ENCODE peak calls at places on chromosomes 11 and 22, in four cellular contexts. U is upper lobe of right lung; A is CD8-positive, alpha-beta T cell; L is gastrocnemius medialis. F is an unnamed sample.

GRCh38 chr11:61586792-61587430 is 6.0 kb upstream of the SYT7 start:
- DNase-seq in U (no peak), A (no peak), L (no peak), F (no peak)

GRCh38 chr11:56817661-56818060 is 69.2 kb upstream of the OR9G4 start:
- DNase-seq in U (no peak), A (no peak), L (no peak), F (no peak)

GRCh38 chr11:124892131-124892530 is 5.5 kb downstream of the ROBO4 start:
- DNase-seq in U (no peak), A (no peak), L (no peak), F (no peak)

GRCh38 chr22:42842658-42843370 is 14.3 kb downstream of the ARFGAP3 start:
- DNase-seq in U (no peak), A (no peak), L (no peak), F (no peak)

GRCh38 chr11:66784575-66784974 is 55.6 kb upstream of the SPTBN2 start:
- DNase-seq in U (no peak), A (no peak), L (no peak), F (peak; percentile 71)

GRCh38 chr11:279040-279965 is 1.1 kb downstream of the NLRP6 start:
- DNase-seq in U (peak; percentile 69), A (no peak), L (no peak), F (no peak)

GRCh38 chr22:29032014-29032475 is 29.6 kb downstream of the C22orf31 start:
- DNase-seq in U (no peak), A (no peak), L (no peak), F (no peak)

GRCh38 chr22:30079952-30080533 is at the start of gene HORMAD2:
- DNase-seq in U (peak; percentile 81), A (no peak), L (no peak), F (no peak)

GRCh38 chr11:61694971-61695706 is 14.9 kb downstream of the DAGLA start:
- DNase-seq in U (peak; percentile 79), A (no peak), L (peak; percentile 90), F (no peak)

GRCh38 chr11:111631666-111632039 is 29.4 kb downstream of the SIK2 start:
- DNase-seq in U (no peak), A (no peak), L (no peak), F (peak; percentile 71)

GRCh38 chr11:119318240-119319135 is 1.6 kb upstream of the MCAM start:
- DNase-seq in U (no peak), A (no peak), L (no peak), F (peak; percentile 65)

GRCh38 chr22:38758276-38758945 is 2.6 kb upstream of the SUN2 start:
- DNase-seq in U (no peak), A (peak; percentile 50), L (no peak), F (no peak)

GRCh38 chr22:17788528-17789378 is 14.5 kb upstream of the BID start:
- DNase-seq in U (no peak), A (no peak), L (no peak), F (no peak)

GRCh38 chr11:13207665-13208594 is 69.7 kb upstream of the BMAL1 start:
- DNase-seq in U (peak; percentile 70), A (no peak), L (no peak), F (no peak)
- H3K4me3 ChIP-seq in U (peak overlapping the region; percentile 44), A (peak overlapping the region; percentile 37), L (peak overlapping the region; percentile 39), F (no peak overlapping the region)

GRCh38 chr11:126105022-126105747 is 42.5 kb upstream of the CDON start:
- DNase-seq in U (no peak), A (no peak), L (no peak), F (peak; percentile 88)
- H3K27ac ChIP-seq in U (no peak overlapping the region), A (no peak overlapping the region), L (no peak overlapping the region), F (peak overlapping the region; percentile 93)

GRCh38 chr11:8809605-8810272 is 101.2 kb upstream of the AKIP1 start:
- DNase-seq in U (no peak), A (no peak), L (no peak), F (no peak)

GRCh38 chr11:8808226-8808585 is 102.8 kb upstream of the AKIP1 start:
- DNase-seq in U (no peak), A (no peak), L (no peak), F (no peak)

GRCh38 chr11:8806974-8807373 is 104.0 kb upstream of the AKIP1 start:
- DNase-seq in U (no peak), A (no peak), L (no peak), F (no peak)

GRCh38 chr11:8809185-8809584 is 101.8 kb upstream of the AKIP1 start:
- DNase-seq in U (no peak), A (no peak), L (no peak), F (no peak)

DNA sequence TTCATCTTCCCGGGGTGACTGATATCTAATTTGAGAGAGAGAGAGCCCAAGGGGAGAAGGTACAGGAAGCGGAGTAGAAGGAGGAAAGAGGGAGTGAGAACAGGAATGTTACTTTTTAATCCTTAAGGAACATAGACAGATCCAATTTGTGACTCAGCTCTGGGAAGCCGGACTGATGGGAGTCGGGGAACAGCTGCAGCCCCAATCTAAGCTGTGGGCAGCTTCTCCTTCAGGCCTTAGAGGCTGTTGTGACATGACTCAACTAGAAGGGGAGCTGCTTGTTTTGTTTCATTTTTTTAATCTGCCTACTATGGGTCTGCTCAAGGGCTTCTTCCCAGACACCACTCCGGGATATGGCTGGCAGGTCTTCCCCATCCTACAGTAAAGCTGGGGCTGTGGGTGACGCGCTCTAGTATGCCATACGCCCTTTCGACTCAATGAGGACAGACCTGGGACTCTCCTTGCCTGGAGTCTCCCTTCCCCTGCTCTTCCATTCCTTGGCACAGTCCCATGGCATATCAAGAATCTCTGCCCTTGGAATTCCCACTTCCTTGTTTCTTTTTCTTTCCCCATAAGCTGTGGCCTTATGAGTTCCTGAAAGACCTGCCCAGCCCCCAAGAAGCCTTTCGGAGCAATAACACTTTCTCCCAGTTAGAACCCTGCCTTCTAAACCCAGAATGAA is 103.3 kb upstream of the AKIP1 start:
- DNase-seq in U (no peak), A (no peak), L (peak; percentile 53), F (no peak)
- H3K4me3 ChIP-seq in U (peak overlapping the region; percentile 61), A (no peak overlapping the region), L (peak overlapping the region; percentile 67), F (no peak overlapping the region)

DNA sequence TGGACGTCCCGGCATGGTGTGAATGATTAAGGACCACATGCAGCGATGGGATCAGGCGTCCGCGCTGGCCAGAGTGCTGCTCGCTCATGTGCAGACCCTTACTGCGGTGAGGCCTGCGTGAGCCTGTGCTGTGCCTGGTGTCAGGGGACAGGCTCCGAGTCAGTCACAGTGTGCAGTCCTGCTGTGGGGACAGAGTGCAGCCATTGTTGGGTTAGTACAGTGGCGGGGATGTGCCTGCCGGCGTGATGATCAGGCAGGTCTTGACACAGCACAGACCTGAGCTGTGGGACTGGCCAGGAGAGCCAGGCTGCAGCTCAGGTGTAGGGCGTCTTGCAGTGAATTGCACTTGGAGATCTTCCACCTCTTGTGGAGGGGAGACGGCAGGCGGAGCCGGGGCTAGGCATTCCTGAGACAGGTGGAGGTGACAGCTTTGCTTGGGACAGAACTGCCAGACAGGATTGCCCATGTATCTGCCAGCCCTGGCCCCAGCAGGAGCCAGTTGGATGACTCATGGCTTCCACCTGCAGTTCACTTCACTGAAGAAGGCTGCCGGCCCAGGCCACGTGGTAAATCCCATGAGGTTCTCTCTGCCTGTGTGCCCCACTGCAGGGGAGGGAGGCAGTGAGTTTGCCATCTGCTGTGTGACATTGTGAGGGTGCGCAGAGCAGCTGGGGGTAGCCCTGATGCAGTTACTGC is 17.3 kb downstream of the TRMU start:
- DNase-seq in U (peak; percentile 81), A (no peak), L (peak; percentile 88), F (peak; percentile 82)
- H3K27ac ChIP-seq in U (no peak overlapping the region), A (no peak overlapping the region), L (peak overlapping the region; percentile 58), F (no peak overlapping the region)

DNA sequence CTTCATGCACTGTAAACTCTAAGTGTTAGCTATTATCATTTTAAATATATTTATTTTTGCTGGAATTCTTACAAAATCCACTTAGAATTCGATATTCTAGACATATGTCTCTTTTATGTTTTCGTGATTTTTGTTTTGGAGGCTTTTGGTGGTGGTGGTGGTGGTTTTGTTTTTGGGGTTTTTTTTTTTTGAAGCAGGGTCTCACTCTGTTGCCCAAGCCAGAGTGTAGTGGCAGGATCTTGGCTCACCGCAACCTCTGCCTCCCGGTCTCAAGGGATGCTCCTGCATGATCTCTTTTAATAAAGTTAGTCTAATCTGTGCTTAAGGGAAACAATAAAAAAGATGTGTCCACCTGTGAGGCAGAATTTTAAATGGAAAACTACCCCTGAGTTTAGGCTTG is 117.7 kb downstream of the MRTFA start:
- DNase-seq in U (no peak), A (no peak), L (no peak), F (no peak)
- H3K4me3 ChIP-seq in U (no peak overlapping the region), A (peak overlapping the region; percentile 18), L (no peak overlapping the region), F (no peak overlapping the region)

DNA sequence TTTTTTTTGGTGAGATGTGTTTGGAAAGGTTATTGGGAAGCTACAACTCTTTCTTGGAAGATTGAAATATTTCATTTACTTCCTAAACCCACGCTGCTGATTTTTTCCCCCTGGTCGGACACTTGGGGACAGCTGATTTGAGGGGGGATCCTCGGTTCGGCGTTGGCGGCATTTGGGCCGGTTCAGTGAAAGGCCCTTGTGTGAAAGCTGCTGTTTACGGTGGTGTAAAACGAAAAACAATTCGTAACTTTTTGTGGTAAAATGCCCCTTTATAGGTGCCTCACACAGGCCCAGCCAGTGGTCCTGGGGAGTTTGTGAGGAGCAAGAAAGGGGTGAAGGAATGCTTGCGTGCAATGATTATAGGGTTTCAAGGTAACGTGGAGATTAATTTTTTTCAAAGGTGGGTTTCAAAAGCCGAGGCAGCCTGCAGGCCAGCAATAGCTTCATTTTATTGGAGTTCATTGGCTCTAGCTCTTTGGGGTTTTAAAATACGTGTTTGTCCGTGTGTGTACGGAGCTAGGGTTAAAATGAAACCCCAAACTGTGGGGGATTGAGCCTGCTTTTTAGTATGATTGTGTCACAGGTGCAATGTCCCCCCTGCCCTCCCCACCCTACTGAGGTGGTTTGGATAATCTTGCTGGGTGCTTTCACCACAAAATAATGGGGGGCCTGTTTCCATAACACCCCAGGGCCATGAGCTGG is 77.2 kb upstream of the PPARA start:
- DNase-seq in U (peak; percentile 39), A (no peak), L (no peak), F (no peak)
- H3K27ac ChIP-seq in U (peak overlapping the region; percentile 98), A (no peak overlapping the region), L (peak overlapping the region; percentile 94), F (peak overlapping the region; percentile 79)

GRCh38 chr22:19722915-19723164 is 499 bp upstream of the GP1BB start:
- DNase-seq in U (no peak), A (no peak), L (no peak), F (no peak)
- H3K4me3 ChIP-seq in U (no peak overlapping the region), A (no peak overlapping the region), L (no peak overlapping the region), F (no peak overlapping the region)

DNA sequence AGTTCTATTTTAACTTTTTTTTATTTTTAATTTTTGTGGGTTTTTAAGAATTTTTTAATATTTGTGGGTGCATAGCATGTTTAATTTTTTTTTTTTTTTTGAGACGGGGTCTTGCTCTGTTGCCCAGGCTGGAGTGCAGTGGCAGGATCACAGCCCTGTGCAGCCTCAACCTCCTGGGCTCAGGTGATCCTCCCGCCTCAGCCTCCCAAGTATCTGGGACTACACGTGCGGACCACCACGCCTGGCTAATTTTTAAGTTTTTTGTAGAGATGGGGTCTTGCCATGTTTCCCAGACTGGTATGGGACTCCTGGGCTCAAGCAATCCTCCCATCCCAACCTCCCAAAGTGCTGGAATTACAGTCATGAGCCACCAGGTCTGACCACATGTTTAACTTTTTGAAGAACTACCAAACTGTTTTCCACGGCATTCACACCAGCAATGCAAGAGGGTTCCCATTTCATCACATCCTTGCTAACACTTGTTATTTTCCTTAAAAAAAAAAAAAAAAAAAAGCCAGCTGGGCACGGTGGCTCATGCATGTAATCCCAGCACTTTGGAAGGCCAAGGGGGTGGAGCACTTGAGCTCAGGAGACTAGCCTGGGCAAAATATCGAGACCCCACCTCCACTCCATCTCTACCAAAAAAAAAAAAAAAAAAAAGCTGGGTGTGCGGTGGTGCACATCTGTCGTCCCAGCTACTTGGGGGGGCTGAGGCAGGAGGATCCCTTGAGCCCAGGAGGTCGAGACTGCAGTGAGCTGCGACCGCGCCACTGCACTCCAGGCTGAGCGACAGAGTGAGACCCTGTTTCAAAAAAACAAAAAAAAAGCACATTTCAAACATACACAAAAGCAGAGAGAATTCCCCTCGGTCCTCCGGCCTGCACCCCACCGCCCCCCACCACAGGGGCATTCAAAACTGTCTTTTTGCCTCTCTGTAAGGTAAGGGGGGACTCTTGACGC is 16.7 kb upstream of the TXNRD2 start:
- DNase-seq in U (no peak), A (no peak), L (no peak), F (no peak)
- H3K27ac ChIP-seq in U (no peak overlapping the region), A (no peak overlapping the region), L (peak overlapping the region; percentile 1), F (no peak overlapping the region)